ENCODE peak calls at places on chromosome 16, in five cellular contexts. O, S, J, Z and A are unnamed samples.

GRCh38 chr16:87963400-87963799 is 12.2 kb downstream of the BANP start:
- DNase-seq in J (peak), O (no peak), S (peak), Z (peak), A (peak)

GRCh38 chr16:66127459-66128362 is 238.8 kb upstream of the CDH5 start:
- DNase-seq in Z (no peak), S (no peak), O (no peak), J (peak), A (no peak)

GRCh38 chr16:89544713-89545043 is 15.8 kb upstream of the RPL13 start:
- DNase-seq in Z (peak), S (no peak), J (no peak), O (no peak), A (no peak)

GRCh38 chr16:52408197-52408845 is 138.6 kb downstream of the TOX3 start:
- DNase-seq in O (no peak), Z (no peak), J (no peak), S (no peak), A (no peak)

GRCh38 chr16:81275795-81276194 is 37.3 kb downstream of the BCO1 start:
- DNase-seq in S (no peak), J (no peak), O (no peak), Z (no peak), A (no peak)

GRCh38 chr16:52383640-52384292 is 163.2 kb downstream of the TOX3 start:
- DNase-seq in O (no peak), S (no peak), Z (no peak), J (no peak), A (no peak)

GRCh38 chr16:82583415-82583814 is 43.4 kb upstream of the CDH13 start:
- DNase-seq in Z (no peak), J (no peak), O (no peak), S (peak), A (no peak)

GRCh38 chr16:82344157-82344556 is 174.1 kb upstream of the MPHOSPH6 start:
- DNase-seq in Z (no peak), O (no peak), S (no peak), J (peak), A (no peak)

GRCh38 chr16:21684199-21684598 is 20.4 kb downstream of the OTOA start:
- DNase-seq in S (no peak), O (peak), J (no peak), Z (no peak), A (no peak)

GRCh38 chr16:17260271-17260849 is 210.4 kb downstream of the XYLT1 start:
- DNase-seq in S (no peak), J (no peak), Z (no peak), O (no peak), A (no peak)

GRCh38 chr16:83623091-83623730 is 184.6 kb upstream of the HSBP1 start:
- DNase-seq in O (no peak), Z (no peak), S (no peak), J (no peak), A (no peak)

GRCh38 chr16:50259334-50260205 is 6.8 kb upstream of the ADCY7 start:
- DNase-seq in J (no peak), O (no peak), S (no peak), Z (peak), A (no peak)

GRCh38 chr16:67372664-67373063 is 20.6 kb downstream of the TPPP3 start:
- DNase-seq in Z (peak), S (peak), O (peak), J (peak), A (no peak)

DNA sequence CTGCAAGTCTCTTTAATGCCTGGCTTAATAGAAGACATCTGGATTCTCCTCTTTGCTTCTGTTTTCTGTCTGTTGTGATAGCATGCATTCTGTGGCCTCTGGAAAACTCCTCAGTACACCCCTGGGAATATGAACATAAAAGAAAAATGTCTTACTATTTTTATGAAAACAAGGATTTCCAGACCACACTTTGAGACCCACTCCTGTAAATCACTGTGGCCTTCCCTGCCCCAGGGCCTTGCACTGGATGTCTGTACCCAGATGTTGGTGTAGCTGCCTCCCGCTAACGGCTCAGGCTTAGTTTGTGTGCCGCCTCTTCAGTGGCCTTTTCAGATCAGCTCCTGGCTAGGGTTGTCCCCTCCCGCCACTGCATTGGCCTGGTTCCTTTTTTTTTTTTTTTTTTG is 126.6 kb downstream of the SOCS1 start:
- DNase-seq in J (no peak), Z (peak), S (no peak), O (no peak), A (no peak)
- H3K4me2 ChIP-seq in J (no peak), Z (no peak), S (no peak), O (no peak), A (no peak)

GRCh38 chr16:30553396-30553899 is 4.7 kb downstream of the ZNF764 start:
- DNase-seq in S (no peak), Z (no peak), O (no peak), J (no peak), A (no peak)
- H3K27ac ChIP-seq in S (no peak), Z (no peak), O (no peak), J (no peak), A (no peak)

GRCh38 chr16:13833510-13833909 is 86.4 kb upstream of the ERCC4 start:
- DNase-seq in S (no peak), O (no peak), J (no peak), Z (no peak), A (no peak)
- H3K4me2 ChIP-seq in S (no peak), O (no peak), J (no peak), Z (no peak), A (no peak)

GRCh38 chr16:57153841-57154240 is 32.0 kb downstream of the PSME3IP1 start:
- DNase-seq in Z (no peak), O (no peak), S (no peak), J (no peak), A (no peak)

GRCh38 chr16:57151369-57151768 is 34.5 kb downstream of the PSME3IP1 start:
- DNase-seq in J (no peak), O (no peak), Z (peak), S (no peak), A (no peak)

GRCh38 chr16:57150682-57151330 is 35.0 kb downstream of the PSME3IP1 start:
- DNase-seq in Z (peak), O (no peak), S (peak), J (no peak), A (no peak)

GRCh38 chr16:57149391-57149790 is 36.4 kb downstream of the PSME3IP1 start:
- DNase-seq in O (no peak), S (no peak), J (no peak), Z (no peak), A (no peak)

DNA sequence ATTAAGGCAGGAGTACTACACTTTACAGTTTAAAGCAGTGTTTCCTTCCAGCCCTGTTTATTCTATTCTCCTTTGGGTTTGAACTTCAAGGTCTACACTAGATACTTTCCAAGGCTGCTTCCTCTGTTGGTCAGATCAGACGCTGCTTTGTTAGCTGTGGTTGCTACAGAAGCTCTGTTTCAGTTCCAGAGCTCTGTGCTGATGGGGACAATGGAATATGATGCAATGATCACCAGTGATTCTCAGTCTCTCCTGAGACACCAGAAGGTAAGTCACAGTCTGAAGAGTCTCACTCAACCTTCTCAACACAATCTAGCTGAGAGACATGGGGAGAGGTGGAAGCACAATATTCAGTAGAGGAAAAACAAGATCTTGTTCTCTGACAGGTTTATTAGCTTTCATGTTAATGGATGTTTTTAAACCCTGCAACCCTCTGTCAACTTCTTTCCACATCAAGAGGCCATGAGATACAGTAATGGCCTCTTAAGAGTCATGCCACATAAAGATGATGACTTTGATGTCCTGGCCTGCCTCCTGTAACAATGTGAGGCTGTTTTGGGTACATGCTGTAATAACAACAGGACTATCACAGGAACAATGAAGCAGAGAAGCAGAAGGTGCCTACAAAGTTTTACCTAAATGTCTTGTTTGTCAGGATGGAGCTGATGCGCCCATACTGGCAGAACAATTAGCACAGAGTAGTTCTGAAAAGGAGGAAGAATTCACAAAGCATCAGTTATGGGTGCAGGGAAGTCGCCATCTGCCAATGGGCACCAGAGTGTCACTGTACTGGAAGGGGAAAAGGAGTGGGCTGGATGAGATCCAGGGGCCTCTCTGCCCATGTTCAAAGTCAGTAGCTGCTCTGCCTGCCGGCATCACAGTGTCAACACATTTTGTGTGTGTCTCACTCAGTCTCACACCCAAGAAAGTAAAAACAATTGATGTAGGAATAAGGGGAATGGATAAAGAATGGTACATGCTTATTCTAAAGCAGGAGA is 33.4 kb downstream of the PSME3IP1 start:
- DNase-seq in S (no peak), Z (no peak), O (no peak), J (no peak), A (no peak)
- H3K27ac ChIP-seq in S (no peak), Z (no peak), O (no peak), J (no peak), A (no peak)

GRCh38 chr16:69093974-69094373 is 11.5 kb upstream of the HAS3 start:
- DNase-seq in O (no peak), Z (no peak), S (no peak), J (no peak), A (no peak)

GRCh38 chr16:69088684-69089083 is 16.8 kb upstream of the HAS3 start:
- DNase-seq in J (no peak), O (no peak), S (no peak), Z (no peak), A (no peak)

GRCh38 chr16:69085032-69085695 is 20.3 kb upstream of the HAS3 start:
- DNase-seq in J (no peak), Z (no peak), O (no peak), S (no peak), A (no peak)

GRCh38 chr16:69087161-69087581 is 18.3 kb upstream of the HAS3 start:
- DNase-seq in Z (no peak), J (no peak), S (no peak), O (no peak), A (no peak)

DNA sequence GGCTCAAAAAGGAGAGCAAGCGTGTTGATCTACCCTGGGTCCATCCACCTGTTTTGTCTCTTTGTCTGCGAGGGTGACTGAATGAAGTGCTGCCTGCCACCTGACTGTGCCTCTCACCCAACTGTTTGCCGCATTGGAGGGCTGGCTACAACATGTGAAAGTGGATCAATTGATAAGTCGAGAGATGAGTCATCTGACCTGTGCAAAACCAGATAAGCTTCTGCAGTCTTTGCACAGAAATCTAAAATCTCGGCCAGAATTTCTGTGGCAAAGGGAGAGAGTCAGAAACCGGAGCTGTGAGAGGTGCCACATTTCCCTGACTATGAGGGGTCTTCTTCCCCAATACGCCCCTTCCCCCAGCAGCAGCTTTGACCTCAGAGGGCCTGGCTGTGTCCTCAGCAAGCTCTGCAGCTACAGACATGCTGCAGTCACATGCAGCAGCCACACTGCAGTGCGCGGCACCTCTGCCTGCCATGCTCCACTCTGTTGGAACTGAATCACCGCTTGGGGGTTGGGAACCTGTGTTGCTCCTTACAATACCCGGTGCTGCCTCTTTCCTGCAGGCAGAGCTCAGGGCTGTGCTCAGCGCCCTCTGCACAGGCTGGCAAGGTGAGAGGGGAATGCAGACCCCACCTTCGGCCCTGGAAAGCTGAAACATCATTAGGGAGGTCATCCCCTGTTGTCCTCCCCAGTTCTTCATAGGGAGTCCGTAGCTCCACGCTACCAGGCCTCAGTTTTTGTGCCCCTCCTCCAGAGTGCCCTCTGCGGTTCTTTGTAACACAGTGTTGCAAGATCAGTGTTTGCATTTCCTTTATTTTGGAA is 16.2 kb upstream of the HAS3 start:
- DNase-seq in S (peak), Z (no peak), O (peak), J (no peak), A (no peak)
- H3K4me2 ChIP-seq in S (peak), Z (no peak), O (peak), J (no peak), A (peak)

GRCh38 chr16:69039333-69039941 is 66.0 kb upstream of the HAS3 start:
- DNase-seq in S (peak), J (peak), O (no peak), Z (no peak), A (no peak)
- H3K27ac ChIP-seq in S (no peak), J (peak), O (peak), Z (no peak), A (no peak)

GRCh38 chr16:1283296-1283695 is 26.1 kb upstream of the UBE2I start:
- DNase-seq in Z (peak), O (no peak), J (no peak), S (no peak), A (no peak)
- H3K4me2 ChIP-seq in Z (no peak), O (no peak), J (no peak), S (no peak), A (no peak)

DNA sequence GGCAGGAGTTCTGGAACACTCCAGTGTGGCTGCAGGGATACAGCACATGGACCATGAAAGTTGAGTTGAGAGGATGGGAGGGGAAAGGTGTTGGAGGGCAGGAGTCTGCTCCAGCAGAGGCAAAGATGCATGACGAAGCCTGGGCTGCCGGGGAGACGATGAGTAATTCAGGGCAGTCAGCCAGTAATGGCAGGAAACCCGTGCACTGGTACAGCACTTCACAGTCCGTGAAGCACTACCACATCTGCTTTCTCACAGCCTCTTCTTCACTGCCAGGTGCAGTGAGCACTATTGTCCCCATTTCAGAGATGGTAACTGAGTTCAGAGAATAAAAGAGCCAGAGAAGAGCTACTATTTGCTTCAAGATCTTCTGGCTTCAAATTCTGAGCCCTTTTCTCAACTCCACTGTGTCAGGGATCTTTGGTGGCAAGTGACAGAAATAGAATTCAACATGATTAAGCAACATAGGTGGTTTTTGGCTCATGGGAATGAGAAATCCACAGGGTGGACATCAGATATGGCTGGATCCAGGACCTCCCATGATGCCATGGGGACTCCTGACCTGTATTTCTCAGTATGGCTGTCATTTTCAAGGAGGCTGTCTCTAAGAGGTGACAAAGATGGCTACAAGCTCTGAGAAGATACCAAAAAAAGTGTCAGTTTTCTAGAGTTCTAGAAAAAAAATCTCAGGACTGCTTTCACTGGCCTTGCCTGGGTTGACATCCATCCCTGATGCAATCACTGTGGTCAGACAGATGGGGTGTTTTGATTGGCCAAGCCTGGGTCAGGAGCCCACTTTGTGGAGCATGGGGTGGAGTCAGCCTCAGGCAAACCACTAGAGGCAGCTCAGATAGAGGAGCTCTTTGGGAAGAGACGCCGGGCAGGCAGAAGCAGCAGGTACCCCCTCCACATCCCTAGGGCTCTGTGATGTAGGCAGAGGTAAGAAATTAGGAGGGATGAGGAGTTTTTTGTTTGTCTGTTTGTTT is 24.7 kb downstream of the IL21R start:
- DNase-seq in J (peak), S (peak), Z (peak), O (peak), A (no peak)
- H3K27ac ChIP-seq in J (no peak), S (no peak), Z (peak), O (no peak), A (no peak)